ENCODE peak calls at places on chromosomes 11 and 22, in six cellular contexts. T, R, K, O, Z and U are unnamed samples.

GRCh38 chr11:1197431-1197885 is 25.4 kb upstream of the MUC5B start:
- DNase-seq in O (no peak), T (peak; percentile 0), R (no peak), K (no peak), Z (no peak), U (no peak)

GRCh38 chr22:23431337-23432072 is 148.6 kb downstream of the IGLL1 start:
- DNase-seq in T (no peak), Z (no peak), K (no peak), O (peak; percentile 84), R (peak; percentile 68), U (peak; percentile 41)

GRCh38 chr11:32331098-32331497 is 104.2 kb downstream of the WT1 start:
- DNase-seq in Z (no peak), T (no peak), K (no peak), O (no peak), R (no peak), U (peak; percentile 35)

GRCh38 chr11:6911946-6912345 is 8.9 kb upstream of the OR2D3 start:
- DNase-seq in Z (no peak), O (no peak), R (no peak), T (no peak), K (no peak), U (no peak)

GRCh38 chr22:33562484-33562883 is 357.8 kb downstream of the LARGE1 start:
- DNase-seq in T (no peak), K (no peak), R (no peak), Z (no peak), O (peak; percentile 45), U (no peak)

GRCh38 chr11:31656051-31656450 is 146.5 kb downstream of the ELP4 start:
- DNase-seq in K (no peak), O (no peak), R (no peak), T (no peak), Z (no peak), U (no peak)

GRCh38 chr11:9228086-9228485 is 37.1 kb downstream of the DENND5A start:
- DNase-seq in T (no peak), K (no peak), O (no peak), R (no peak), Z (no peak), U (no peak)

GRCh38 chr11:118897721-118898310 is 14.1 kb downstream of the CXCR5 start:
- DNase-seq in K (no peak), O (no peak), R (no peak), Z (no peak), T (no peak), U (no peak)

GRCh38 chr22:38923463-38924196 is 33.8 kb upstream of the APOBEC3A start:
- DNase-seq in K (no peak), R (peak; percentile 87), O (no peak), T (no peak), Z (peak; percentile 35), U (peak; percentile 68)

GRCh38 chr11:85941380-85941973 is 86.3 kb downstream of the CCDC83 start:
- DNase-seq in Z (no peak), R (peak; percentile 53), O (no peak), K (peak; percentile 49), T (no peak), U (peak; percentile 61)

GRCh38 chr11:69587454-69588081 is 53.4 kb upstream of the CCND1 start:
- DNase-seq in R (no peak), O (no peak), Z (peak; percentile 19), K (no peak), T (no peak), U (no peak)

GRCh38 chr11:35031869-35032268 is 107.1 kb upstream of the CD44 start:
- DNase-seq in O (no peak), T (no peak), R (no peak), K (no peak), Z (no peak), U (no peak)

GRCh38 chr22:33568934-33569496 is 351.3 kb downstream of the LARGE1 start:
- DNase-seq in T (no peak), Z (no peak), K (no peak), R (no peak), O (no peak), U (peak; percentile 59)

GRCh38 chr11:118648291-118648690 is 31.2 kb downstream of the TREH start:
- DNase-seq in T (no peak), O (no peak), R (no peak), K (no peak), Z (no peak), U (no peak)

GRCh38 chr11:62567018-62567633 is 6.6 kb downstream of the EEF1G start:
- DNase-seq in R (no peak), T (no peak), K (no peak), Z (no peak), O (no peak), U (no peak)

GRCh38 chr22:46003271-46004091 is 26.5 kb upstream of the WNT7B start:
- DNase-seq in K (no peak), O (no peak), R (no peak), T (no peak), Z (no peak), U (no peak)

GRCh38 chr11:1175461-1176223 is 17.9 kb downstream of the MUC5AC start:
- DNase-seq in O (no peak), T (no peak), R (no peak), K (no peak), Z (no peak), U (no peak)

GRCh38 chr11:70381872-70382842 is 16.2 kb upstream of the CTTN start:
- DNase-seq in Z (peak; percentile 51), O (no peak), K (no peak), T (no peak), R (no peak), U (no peak)